ENCODE peak calls at places on chromosome 11, in five cellular contexts. One of them, this sample, is unnamed.

GRCh38 chr11:61533039-61533375 is 24.5 kb downstream of the LRRC10B start:
- DNase-seq in M059J: no peak
- DNase-seq in stimulated activated CD8-positive, alpha-beta memory T cell treated with anti-CD3 and anti-CD28 coated beads, Interleukin-4, amount 100 ng/mL, for 1 hour: no peak
- DNase-seq in osteocyte: no peak
- DNase-seq in DMS153: no peak
- DNase-seq in this sample: no peak

GRCh38 chr11:76408171-76408965 is 27.2 kb downstream of the GVQW3 start:
- DNase-seq in osteocyte: no peak
- DNase-seq in DMS153: peak
- DNase-seq in M059J: no peak
- DNase-seq in stimulated activated CD8-positive, alpha-beta memory T cell treated with anti-CD3 and anti-CD28 coated beads, Interleukin-4, amount 100 ng/mL, for 1 hour: no peak
- DNase-seq in this sample: no peak

GRCh38 chr11:12629601-12630313 is 44.5 kb upstream of the TEAD1 start:
- DNase-seq in DMS153: no peak
- DNase-seq in osteocyte: no peak
- DNase-seq in stimulated activated CD8-positive, alpha-beta memory T cell treated with anti-CD3 and anti-CD28 coated beads, Interleukin-4, amount 100 ng/mL, for 1 hour: no peak
- DNase-seq in M059J: peak
- DNase-seq in this sample: no peak

GRCh38 chr11:17867346-17867745 is 132.8 kb downstream of the KCNC1 start:
- DNase-seq in osteocyte: no peak
- DNase-seq in M059J: no peak
- DNase-seq in DMS153: no peak
- DNase-seq in stimulated activated CD8-positive, alpha-beta memory T cell treated with anti-CD3 and anti-CD28 coated beads, Interleukin-4, amount 100 ng/mL, for 1 hour: no peak
- DNase-seq in this sample: no peak

GRCh38 chr11:102783720-102784119 is 3.3 kb upstream of the MMP10 start:
- DNase-seq in stimulated activated CD8-positive, alpha-beta memory T cell treated with anti-CD3 and anti-CD28 coated beads, Interleukin-4, amount 100 ng/mL, for 1 hour: no peak
- DNase-seq in DMS153: peak
- DNase-seq in M059J: peak
- DNase-seq in osteocyte: no peak
- DNase-seq in this sample: no peak

GRCh38 chr11:126366064-126366822 is 10.8 kb downstream of the ST3GAL4 start:
- DNase-seq in stimulated activated CD8-positive, alpha-beta memory T cell treated with anti-CD3 and anti-CD28 coated beads, Interleukin-4, amount 100 ng/mL, for 1 hour: no peak
- DNase-seq in DMS153: no peak
- DNase-seq in M059J: no peak
- DNase-seq in osteocyte: no peak
- DNase-seq in this sample: peak

GRCh38 chr11:24311974-24312373 is 184.9 kb upstream of the LUZP2 start:
- DNase-seq in DMS153: no peak
- DNase-seq in osteocyte: no peak
- DNase-seq in M059J: no peak
- DNase-seq in stimulated activated CD8-positive, alpha-beta memory T cell treated with anti-CD3 and anti-CD28 coated beads, Interleukin-4, amount 100 ng/mL, for 1 hour: no peak
- DNase-seq in this sample: no peak

GRCh38 chr11:131371791-131372104 is 1.3 kb downstream of the NTM start:
- DNase-seq in M059J: no peak
- DNase-seq in stimulated activated CD8-positive, alpha-beta memory T cell treated with anti-CD3 and anti-CD28 coated beads, Interleukin-4, amount 100 ng/mL, for 1 hour: no peak
- DNase-seq in osteocyte: no peak
- DNase-seq in DMS153: no peak
- DNase-seq in this sample: no peak

GRCh38 chr11:86710936-86711335 is 38.5 kb upstream of the ME3 start:
- DNase-seq in DMS153: no peak
- DNase-seq in M059J: no peak
- DNase-seq in stimulated activated CD8-positive, alpha-beta memory T cell treated with anti-CD3 and anti-CD28 coated beads, Interleukin-4, amount 100 ng/mL, for 1 hour: no peak
- DNase-seq in osteocyte: no peak
- DNase-seq in this sample: no peak

GRCh38 chr11:1837171-1838076 is 1.4 kb upstream of the TNNI2 start:
- DNase-seq in stimulated activated CD8-positive, alpha-beta memory T cell treated with anti-CD3 and anti-CD28 coated beads, Interleukin-4, amount 100 ng/mL, for 1 hour: peak
- DNase-seq in M059J: peak
- DNase-seq in osteocyte: no peak
- DNase-seq in DMS153: no peak
- DNase-seq in this sample: no peak

GRCh38 chr11:78796956-78797355 is 222.3 kb upstream of the NARS2 start:
- DNase-seq in osteocyte: no peak
- DNase-seq in stimulated activated CD8-positive, alpha-beta memory T cell treated with anti-CD3 and anti-CD28 coated beads, Interleukin-4, amount 100 ng/mL, for 1 hour: no peak
- DNase-seq in DMS153: no peak
- DNase-seq in M059J: peak
- DNase-seq in this sample: no peak

GRCh38 chr11:10289765-10290420 is 4.1 kb downstream of the SBF2 start:
- DNase-seq in M059J: no peak
- DNase-seq in osteocyte: no peak
- DNase-seq in DMS153: no peak
- DNase-seq in stimulated activated CD8-positive, alpha-beta memory T cell treated with anti-CD3 and anti-CD28 coated beads, Interleukin-4, amount 100 ng/mL, for 1 hour: no peak
- DNase-seq in this sample: no peak

GRCh38 chr11:72591785-72592490 is 82.3 kb downstream of the PDE2A start:
- DNase-seq in osteocyte: no peak
- DNase-seq in DMS153: no peak
- DNase-seq in M059J: no peak
- DNase-seq in stimulated activated CD8-positive, alpha-beta memory T cell treated with anti-CD3 and anti-CD28 coated beads, Interleukin-4, amount 100 ng/mL, for 1 hour: peak
- DNase-seq in this sample: no peak

GRCh38 chr11:73293356-73293936 is 14.6 kb upstream of the ARHGEF17 start:
- DNase-seq in DMS153: no peak
- DNase-seq in M059J: no peak
- DNase-seq in stimulated activated CD8-positive, alpha-beta memory T cell treated with anti-CD3 and anti-CD28 coated beads, Interleukin-4, amount 100 ng/mL, for 1 hour: no peak
- DNase-seq in osteocyte: no peak
- DNase-seq in this sample: no peak

GRCh38 chr11:114233755-114234154 is 62.4 kb upstream of the NNMT start:
- DNase-seq in DMS153: peak
- DNase-seq in stimulated activated CD8-positive, alpha-beta memory T cell treated with anti-CD3 and anti-CD28 coated beads, Interleukin-4, amount 100 ng/mL, for 1 hour: no peak
- DNase-seq in osteocyte: no peak
- DNase-seq in M059J: no peak
- DNase-seq in this sample: no peak

GRCh38 chr11:68142028-68142412 is 20.8 kb upstream of the CHKA start:
- DNase-seq in M059J: peak
- DNase-seq in DMS153: no peak
- DNase-seq in osteocyte: no peak
- DNase-seq in stimulated activated CD8-positive, alpha-beta memory T cell treated with anti-CD3 and anti-CD28 coated beads, Interleukin-4, amount 100 ng/mL, for 1 hour: peak
- DNase-seq in this sample: no peak

GRCh38 chr11:16924826-16925494 is 89.3 kb downstream of the PLEKHA7 start:
- DNase-seq in DMS153: no peak
- DNase-seq in stimulated activated CD8-positive, alpha-beta memory T cell treated with anti-CD3 and anti-CD28 coated beads, Interleukin-4, amount 100 ng/mL, for 1 hour: no peak
- DNase-seq in M059J: peak
- DNase-seq in osteocyte: no peak
- DNase-seq in this sample: no peak

GRCh38 chr11:35253237-35253636 is 114.3 kb downstream of the CD44 start:
- DNase-seq in DMS153: no peak
- DNase-seq in osteocyte: no peak
- DNase-seq in M059J: no peak
- DNase-seq in stimulated activated CD8-positive, alpha-beta memory T cell treated with anti-CD3 and anti-CD28 coated beads, Interleukin-4, amount 100 ng/mL, for 1 hour: no peak
- DNase-seq in this sample: no peak

GRCh38 chr11:70502677-70503076 is 104.3 kb downstream of the CTTN start:
- DNase-seq in DMS153: peak
- DNase-seq in osteocyte: no peak
- DNase-seq in M059J: no peak
- DNase-seq in stimulated activated CD8-positive, alpha-beta memory T cell treated with anti-CD3 and anti-CD28 coated beads, Interleukin-4, amount 100 ng/mL, for 1 hour: no peak
- DNase-seq in this sample: no peak

GRCh38 chr11:76822406-76822805 is 38.3 kb upstream of the ACER3 start:
- DNase-seq in DMS153: no peak
- DNase-seq in M059J: no peak
- DNase-seq in stimulated activated CD8-positive, alpha-beta memory T cell treated with anti-CD3 and anti-CD28 coated beads, Interleukin-4, amount 100 ng/mL, for 1 hour: no peak
- DNase-seq in osteocyte: no peak
- DNase-seq in this sample: no peak

GRCh38 chr11:2675540-2675939 is 24.3 kb downstream of the KCNQ1OT1 start:
- DNase-seq in osteocyte: no peak
- DNase-seq in DMS153: no peak
- DNase-seq in stimulated activated CD8-positive, alpha-beta memory T cell treated with anti-CD3 and anti-CD28 coated beads, Interleukin-4, amount 100 ng/mL, for 1 hour: no peak
- DNase-seq in M059J: no peak
- DNase-seq in this sample: peak

GRCh38 chr11:3189193-3189843 is 24.2 kb upstream of the OSBPL5 start:
- DNase-seq in osteocyte: no peak
- DNase-seq in M059J: no peak
- DNase-seq in stimulated activated CD8-positive, alpha-beta memory T cell treated with anti-CD3 and anti-CD28 coated beads, Interleukin-4, amount 100 ng/mL, for 1 hour: no peak
- DNase-seq in DMS153: no peak
- DNase-seq in this sample: no peak

GRCh38 chr11:80163441-80163840 is 722.6 kb upstream of the TENM4 start:
- DNase-seq in DMS153: no peak
- DNase-seq in osteocyte: no peak
- DNase-seq in stimulated activated CD8-positive, alpha-beta memory T cell treated with anti-CD3 and anti-CD28 coated beads, Interleukin-4, amount 100 ng/mL, for 1 hour: no peak
- DNase-seq in M059J: peak
- DNase-seq in this sample: no peak

GRCh38 chr11:6505577-6506240 is 8.6 kb downstream of the DNHD1 start:
- DNase-seq in osteocyte: no peak
- DNase-seq in stimulated activated CD8-positive, alpha-beta memory T cell treated with anti-CD3 and anti-CD28 coated beads, Interleukin-4, amount 100 ng/mL, for 1 hour: no peak
- DNase-seq in DMS153: peak
- DNase-seq in M059J: peak
- DNase-seq in this sample: no peak

GRCh38 chr11:32478277-32478731 is 43.0 kb upstream of the WT1 start:
- DNase-seq in osteocyte: no peak
- DNase-seq in stimulated activated CD8-positive, alpha-beta memory T cell treated with anti-CD3 and anti-CD28 coated beads, Interleukin-4, amount 100 ng/mL, for 1 hour: no peak
- DNase-seq in DMS153: no peak
- DNase-seq in M059J: no peak
- DNase-seq in this sample: no peak

GRCh38 chr11:61293869-61294716 is 1.0 kb downstream of the VWCE start:
- DNase-seq in stimulated activated CD8-positive, alpha-beta memory T cell treated with anti-CD3 and anti-CD28 coated beads, Interleukin-4, amount 100 ng/mL, for 1 hour: no peak
- DNase-seq in osteocyte: peak
- DNase-seq in DMS153: peak
- DNase-seq in M059J: peak
- DNase-seq in this sample: no peak

GRCh38 chr11:100785148-100785983 is 98.3 kb downstream of the ARHGAP42 start:
- DNase-seq in DMS153: no peak
- DNase-seq in osteocyte: no peak
- DNase-seq in M059J: no peak
- DNase-seq in stimulated activated CD8-positive, alpha-beta memory T cell treated with anti-CD3 and anti-CD28 coated beads, Interleukin-4, amount 100 ng/mL, for 1 hour: no peak
- DNase-seq in this sample: no peak

This sample was measured in ascending aorta.